ENCODE peak calls at places on chromosomes 3 and 15, in eight cellular contexts. One of them, this sample, is unnamed.

GRCh38 chr3:15753056-15753710 is 44.6 kb downstream of the ANKRD28 start:
- DNase-seq in HL-60: no peak
- DNase-seq in A549: peak; percentile 63
- DNase-seq in HCT116: no peak
- DNase-seq in HepG2: peak; percentile 25
- DNase-seq in K562: no peak
- DNase-seq in GM12878: no peak
- DNase-seq in SK-N-SH: no peak
- DNase-seq in this sample: no peak

GRCh38 chr15:95025924-95026728 is 794.8 kb downstream of the MCTP2 start:
- DNase-seq in SK-N-SH: peak; percentile 24
- DNase-seq in HepG2: no peak
- DNase-seq in A549: peak; percentile 32
- DNase-seq in HCT116: peak; percentile 13
- DNase-seq in K562: peak; percentile 65
- DNase-seq in GM12878: no peak
- DNase-seq in HL-60: no peak
- DNase-seq in this sample: peak; percentile 79

GRCh38 chr3:190108789-190109188 is 11.9 kb downstream of the P3H2 start:
- DNase-seq in A549: no peak
- DNase-seq in HepG2: no peak
- DNase-seq in K562: no peak
- DNase-seq in SK-N-SH: no peak
- DNase-seq in HL-60: no peak
- DNase-seq in GM12878: no peak
- DNase-seq in HCT116: no peak
- DNase-seq in this sample: no peak

GRCh38 chr3:108133858-108134554 is 43.2 kb upstream of the CD47 start:
- DNase-seq in GM12878: no peak
- DNase-seq in K562: no peak
- DNase-seq in HCT116: no peak
- DNase-seq in SK-N-SH: no peak
- DNase-seq in HL-60: no peak
- DNase-seq in HepG2: no peak
- DNase-seq in A549: no peak
- DNase-seq in this sample: no peak

GRCh38 chr3:32593903-32594525 is 23.4 kb upstream of the DYNC1LI1 start:
- DNase-seq in HepG2: no peak
- DNase-seq in K562: no peak
- DNase-seq in GM12878: no peak
- DNase-seq in HL-60: no peak
- DNase-seq in SK-N-SH: no peak
- DNase-seq in A549: no peak
- DNase-seq in HCT116: no peak
- DNase-seq in this sample: no peak

GRCh38 chr15:70375006-70375409 is 277.3 kb upstream of the TLE3 start:
- DNase-seq in GM12878: no peak
- DNase-seq in HepG2: no peak
- DNase-seq in HCT116: no peak
- DNase-seq in SK-N-SH: peak; percentile 74
- DNase-seq in K562: no peak
- DNase-seq in A549: peak; percentile 72
- DNase-seq in HL-60: no peak
- DNase-seq in this sample: no peak

GRCh38 chr15:90099072-90099867 is 3.0 kb downstream of the IDH2 start:
- DNase-seq in HCT116: no peak
- DNase-seq in A549: no peak
- DNase-seq in HepG2: no peak
- DNase-seq in K562: no peak
- DNase-seq in SK-N-SH: no peak
- DNase-seq in GM12878: no peak
- DNase-seq in HL-60: no peak
- DNase-seq in this sample: peak; percentile 9

GRCh38 chr15:62897634-62898033 is 144.9 kb upstream of the TPM1 start:
- DNase-seq in HepG2: no peak
- DNase-seq in GM12878: no peak
- DNase-seq in K562: no peak
- DNase-seq in A549: no peak
- DNase-seq in HCT116: no peak
- DNase-seq in SK-N-SH: no peak
- DNase-seq in HL-60: no peak
- DNase-seq in this sample: no peak

GRCh38 chr3:128863560-128863959 is 15.9 kb upstream of the ACAD9 start:
- DNase-seq in SK-N-SH: no peak
- DNase-seq in HepG2: no peak
- DNase-seq in HCT116: no peak
- DNase-seq in HL-60: no peak
- DNase-seq in K562: no peak
- DNase-seq in A549: no peak
- DNase-seq in GM12878: no peak
- DNase-seq in this sample: peak; percentile 34

DNA sequence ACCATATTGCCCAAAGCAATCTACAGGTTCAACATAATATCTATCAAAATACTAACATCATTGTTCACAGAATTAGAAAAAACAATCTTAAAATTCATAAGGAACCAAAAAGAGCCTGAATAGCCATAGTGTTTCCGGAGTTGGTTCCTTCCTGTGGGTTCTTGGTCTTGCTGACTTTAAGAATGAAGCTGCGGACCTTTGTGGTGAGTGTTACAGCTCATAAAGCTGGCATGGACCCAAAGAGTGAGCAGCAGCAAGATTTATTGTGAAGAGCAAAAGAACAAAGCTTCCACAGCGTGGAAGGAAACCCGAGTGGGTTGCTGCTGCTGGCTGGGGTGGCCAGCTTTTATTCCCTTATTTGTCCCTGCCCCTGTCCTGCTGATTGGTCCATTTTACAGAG is 15.3 kb upstream of the ACVR2B start:
- DNase-seq in A549: no peak
- DNase-seq in HepG2: no peak
- DNase-seq in HCT116: no peak
- DNase-seq in SK-N-SH: no peak
- DNase-seq in HL-60: no peak
- DNase-seq in GM12878: no peak
- DNase-seq in K562: no peak
- DNase-seq in this sample: no peak
- TF ChIP-seq REST in A549: no peak
- TF ChIP-seq REST in HepG2: no peak
- TF ChIP-seq REST in HCT116: no peak
- TF ChIP-seq REST in SK-N-SH: no peak
- TF ChIP-seq REST in HL-60: no peak
- TF ChIP-seq REST in GM12878: no peak
- TF ChIP-seq REST in K562: no peak
- TF ChIP-seq REST in this sample: no peak

DNA sequence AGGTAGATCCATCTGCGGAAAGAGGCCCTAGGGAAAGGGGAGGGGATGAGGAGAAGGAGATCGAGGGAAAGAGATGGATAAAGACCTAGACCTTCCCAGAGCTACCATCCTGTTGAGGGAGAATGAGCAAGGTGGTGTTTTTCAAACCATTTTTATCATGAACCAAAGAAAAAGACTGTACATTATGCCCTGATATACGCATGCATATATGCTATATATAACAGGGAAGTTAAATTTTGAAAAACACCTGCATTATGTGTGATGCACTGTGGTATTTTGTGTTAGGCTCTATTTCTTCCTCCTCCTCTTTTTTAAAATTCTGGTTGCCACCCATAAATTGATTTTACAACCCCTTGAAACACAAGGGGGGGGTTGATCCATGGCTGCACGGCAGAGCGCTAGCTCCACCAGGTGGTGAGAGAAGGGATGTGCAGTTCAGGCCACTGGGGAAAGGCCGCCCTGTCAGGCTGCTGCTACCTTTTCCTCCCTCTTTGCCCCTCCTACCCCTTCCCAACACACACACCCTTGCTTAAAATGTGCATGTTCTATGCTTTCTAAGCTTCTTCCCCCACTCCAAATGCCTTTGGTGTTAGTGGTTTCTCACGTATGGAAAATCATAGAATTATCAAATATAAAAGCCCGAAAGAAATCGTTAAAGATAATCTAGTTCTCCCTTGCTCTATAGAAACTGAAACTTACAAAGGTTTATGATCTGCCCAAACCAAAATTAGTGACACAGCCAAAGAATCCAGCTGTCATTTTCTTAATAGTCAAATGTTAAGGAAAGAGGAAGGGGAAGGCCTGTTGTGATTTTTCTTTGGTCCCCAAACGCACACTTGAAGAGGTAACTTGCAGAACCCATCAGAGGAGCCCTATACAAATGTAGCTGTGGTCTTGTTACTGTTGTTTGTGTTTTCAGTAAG is 262.0 kb upstream of the UMPS start:
- DNase-seq in HCT116: peak; percentile 26
- DNase-seq in SK-N-SH: peak; percentile 78
- DNase-seq in GM12878: no peak
- DNase-seq in HepG2: peak; percentile 20
- DNase-seq in K562: peak; percentile 71
- DNase-seq in A549: peak; percentile 44
- DNase-seq in HL-60: peak; percentile 6
- DNase-seq in this sample: peak; percentile 76
- TF ChIP-seq REST in HCT116: no peak
- TF ChIP-seq REST in SK-N-SH: no peak
- TF ChIP-seq REST in GM12878: no peak
- TF ChIP-seq REST in HepG2: no peak
- TF ChIP-seq REST in K562: no peak
- TF ChIP-seq REST in A549: no peak
- TF ChIP-seq REST in HL-60: no peak
- TF ChIP-seq REST in this sample: no peak

DNA sequence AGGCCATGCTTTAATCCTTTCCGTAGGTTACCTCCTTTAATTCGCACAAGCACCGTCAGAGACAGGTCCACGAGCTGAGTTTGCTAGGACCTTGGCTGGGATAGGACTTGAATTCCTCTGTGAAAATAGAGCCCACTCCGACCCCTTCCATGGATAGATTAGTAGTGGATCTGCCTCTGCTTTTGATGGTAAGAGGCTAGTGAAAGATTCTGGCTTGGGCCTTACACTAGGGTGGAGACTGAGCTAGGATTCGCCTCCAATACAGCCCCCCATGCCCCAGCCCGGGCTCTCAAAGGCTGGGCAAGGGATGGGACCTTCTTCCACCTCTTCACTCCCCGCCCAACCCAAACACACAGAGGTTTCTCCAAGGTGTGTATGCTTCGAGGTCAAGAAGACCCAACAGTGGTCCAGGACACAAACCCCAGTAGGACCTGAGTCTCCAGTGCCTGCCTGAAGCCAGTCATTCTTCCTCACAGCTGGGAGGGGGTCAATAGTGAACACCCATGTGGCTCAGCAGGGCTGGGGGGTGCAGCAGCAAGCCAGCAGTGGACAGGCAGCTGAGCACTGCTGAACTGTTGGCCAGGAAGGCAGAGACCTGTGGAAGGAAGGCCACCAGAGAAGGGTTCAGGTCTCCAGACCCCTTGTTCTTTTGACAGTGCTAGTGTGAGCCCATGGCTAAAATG is 75.7 kb downstream of the SPSB4 start:
- DNase-seq in A549: no peak
- DNase-seq in K562: no peak
- DNase-seq in HL-60: no peak
- DNase-seq in HepG2: no peak
- DNase-seq in GM12878: no peak
- DNase-seq in HCT116: no peak
- DNase-seq in SK-N-SH: no peak
- DNase-seq in this sample: no peak
- TF ChIP-seq REST in A549: no peak
- TF ChIP-seq REST in K562: no peak
- TF ChIP-seq REST in HL-60: no peak
- TF ChIP-seq REST in HepG2: no peak
- TF ChIP-seq REST in GM12878: no peak
- TF ChIP-seq REST in HCT116: no peak
- TF ChIP-seq REST in SK-N-SH: no peak
- TF ChIP-seq REST in this sample: no peak

DNA sequence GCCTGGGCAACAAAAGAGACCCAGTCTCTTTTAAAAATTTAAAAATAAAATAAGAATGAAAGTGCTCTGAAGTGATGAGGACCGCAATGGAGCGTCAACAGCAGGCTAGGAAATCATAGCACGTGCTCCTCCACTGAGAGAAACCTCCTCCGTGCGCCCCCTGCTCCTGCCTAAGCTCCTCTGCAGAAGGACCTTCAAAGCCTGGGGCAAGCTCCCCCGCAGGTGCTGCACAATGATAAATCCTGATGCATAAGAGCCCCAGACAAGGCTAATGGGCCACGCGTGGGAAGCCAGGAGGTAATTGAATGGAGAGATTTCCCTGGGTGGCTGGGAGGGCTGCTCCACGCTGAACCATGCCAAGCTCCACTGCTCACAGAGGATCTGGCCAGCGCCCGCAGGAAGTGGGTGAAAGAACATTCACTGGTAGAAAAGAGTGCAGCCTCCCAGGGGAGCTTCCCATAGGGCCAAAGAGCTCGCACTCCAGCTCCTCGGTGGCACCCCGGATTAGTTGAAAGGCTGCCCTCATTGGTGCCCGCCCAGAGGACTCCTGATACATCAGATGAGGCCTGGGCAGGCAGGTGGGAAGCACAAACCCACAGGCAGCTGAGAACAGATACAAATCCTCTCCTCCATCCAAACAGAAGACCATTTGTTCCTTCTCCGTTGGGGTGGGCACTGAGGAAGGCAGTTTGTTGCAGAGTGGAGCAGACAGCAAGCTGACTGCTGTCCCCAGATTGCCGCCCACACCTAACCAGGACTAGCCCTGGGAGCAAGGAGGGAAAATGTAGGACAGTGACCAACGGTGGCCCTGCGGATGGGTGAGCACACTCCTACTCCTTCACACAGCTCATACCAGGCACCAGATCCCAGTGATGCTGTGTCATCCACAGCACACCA is 52.5 kb downstream of the CPN2 start:
- DNase-seq in HCT116: no peak
- DNase-seq in HepG2: no peak
- DNase-seq in K562: no peak
- DNase-seq in HL-60: no peak
- DNase-seq in GM12878: no peak
- DNase-seq in SK-N-SH: peak; percentile 65
- DNase-seq in A549: no peak
- DNase-seq in this sample: no peak
- TF ChIP-seq REST in HCT116: no peak
- TF ChIP-seq REST in HepG2: no peak
- TF ChIP-seq REST in K562: no peak
- TF ChIP-seq REST in HL-60: no peak
- TF ChIP-seq REST in GM12878: no peak
- TF ChIP-seq REST in SK-N-SH: no peak
- TF ChIP-seq REST in A549: no peak
- TF ChIP-seq REST in this sample: no peak